ENCODE peak calls at places on chromosomes 6 and 20, in eight cellular contexts. I is cardiac muscle cell; L is CD8-positive, alpha-beta memory T cell; C is GM23248; R is fibroblast of lung; D is CD4-positive, CD25-positive, alpha-beta regulatory T cell; M is K562; Q is A673. E is an unnamed sample.

GRCh38 chr6:42784739-42785498 is 3.1 kb downstream of the BICRAL start:
- DNase-seq in D (no peak), L (no peak), C (peak), Q (no peak), I (no peak), M (no peak), R (no peak), E (no peak)

GRCh38 chr20:16284385-16285100 is 288.7 kb downstream of the KIF16B start:
- DNase-seq in D (no peak), I (no peak), M (no peak), C (no peak), R (no peak), L (no peak), Q (no peak), E (no peak)

GRCh38 chr6:30329331-30329730 is 2.6 kb downstream of the TRIM39 start:
- DNase-seq in R (no peak), I (no peak), L (no peak), M (no peak), C (no peak), Q (no peak), D (no peak), E (no peak)

GRCh38 chr6:154925130-154925529 is 70.0 kb upstream of the TIAM2 start:
- DNase-seq in Q (no peak), M (no peak), D (no peak), L (no peak), I (no peak), C (no peak), R (no peak), E (no peak)

GRCh38 chr6:35919827-35920751 is 809 bp downstream of the SRPK1 start:
- DNase-seq in I (peak), R (peak), C (peak), D (peak), Q (peak), L (peak), M (peak), E (no peak)

GRCh38 chr6:6972456-6972855 is 135.3 kb upstream of the RREB1 start:
- DNase-seq in C (peak), R (peak), L (no peak), I (no peak), D (no peak), Q (no peak), M (peak), E (no peak)

GRCh38 chr6:160036790-160037206 is 67.9 kb downstream of the IGF2R start:
- DNase-seq in C (peak), L (no peak), Q (no peak), I (no peak), D (no peak), R (peak), M (no peak), E (no peak)

GRCh38 chr20:17634666-17635319 is 47.2 kb downstream of the RRBP1 start:
- DNase-seq in C (no peak), M (no peak), I (no peak), R (no peak), D (no peak), L (no peak), Q (no peak), E (no peak)

GRCh38 chr20:57508831-57509230 is 16.1 kb downstream of the CTCFL start:
- DNase-seq in D (no peak), R (no peak), M (no peak), C (no peak), I (no peak), Q (no peak), L (no peak), E (no peak)

GRCh38 chr20:37296371-37296770 is 6.9 kb downstream of the MANBAL start:
- DNase-seq in M (no peak), C (no peak), R (no peak), I (no peak), Q (no peak), D (no peak), L (no peak), E (no peak)

GRCh38 chr20:25306991-25307903 is 59.4 kb downstream of the PYGB start:
- DNase-seq in Q (no peak), R (no peak), M (no peak), I (no peak), L (no peak), C (no peak), D (no peak), E (no peak)

GRCh38 chr6:16199792-16200191 is 38.6 kb upstream of the GMPR start:
- DNase-seq in L (no peak), R (no peak), D (no peak), I (peak), M (no peak), C (no peak), Q (no peak), E (peak)

GRCh38 chr6:128310061-128310460 is 210.3 kb downstream of the PTPRK start:
- DNase-seq in I (no peak), M (no peak), Q (no peak), C (no peak), D (no peak), L (no peak), R (peak), E (no peak)

GRCh38 chr20:25286917-25287316 is 39.0 kb downstream of the PYGB start:
- DNase-seq in C (no peak), I (no peak), M (no peak), D (no peak), L (no peak), Q (no peak), R (no peak), E (no peak)

GRCh38 chr20:33019465-33020277 is 11.8 kb upstream of the BPIFB6 start:
- DNase-seq in D (no peak), R (no peak), M (no peak), C (no peak), L (no peak), Q (no peak), I (no peak), E (no peak)

GRCh38 chr20:51091564-51092195 is 68.8 kb upstream of the KCNG1 start:
- DNase-seq in C (no peak), L (no peak), I (no peak), R (no peak), M (no peak), Q (no peak), D (no peak), E (no peak)

GRCh38 chr6:7813193-7813592 is 87.3 kb downstream of the BMP6 start:
- DNase-seq in D (no peak), Q (no peak), L (no peak), R (no peak), I (no peak), C (no peak), M (no peak), E (no peak)

GRCh38 chr20:57450419-57450818 is 59.2 kb downstream of the RBM38 start:
- DNase-seq in L (no peak), M (peak), R (peak), D (no peak), C (peak), Q (no peak), I (no peak), E (no peak)

GRCh38 chr20:59724457-59725366 is 120.4 kb downstream of the PHACTR3 start:
- DNase-seq in I (no peak), R (no peak), D (no peak), M (no peak), Q (no peak), L (no peak), C (no peak), E (no peak)

GRCh38 chr6:154593122-154593521 is 82.6 kb upstream of the CNKSR3 start:
- DNase-seq in Q (no peak), C (no peak), D (no peak), M (peak), L (no peak), R (peak), I (peak), E (no peak)

GRCh38 chr6:43070028-43070632 is 6.0 kb upstream of the PTK7 start:
- DNase-seq in D (peak), I (peak), Q (peak), L (no peak), R (peak), M (peak), C (peak), E (no peak)

GRCh38 chr20:54133434-54134427 is 40.1 kb downstream of the CYP24A1 start:
- DNase-seq in R (peak), C (peak), I (no peak), D (no peak), L (no peak), Q (no peak), M (no peak), E (no peak)
- H3K27ac ChIP-seq in R (peak), C (peak), I (no peak), D (no peak), L (no peak), Q (no peak), M (no peak), E (peak)

DNA sequence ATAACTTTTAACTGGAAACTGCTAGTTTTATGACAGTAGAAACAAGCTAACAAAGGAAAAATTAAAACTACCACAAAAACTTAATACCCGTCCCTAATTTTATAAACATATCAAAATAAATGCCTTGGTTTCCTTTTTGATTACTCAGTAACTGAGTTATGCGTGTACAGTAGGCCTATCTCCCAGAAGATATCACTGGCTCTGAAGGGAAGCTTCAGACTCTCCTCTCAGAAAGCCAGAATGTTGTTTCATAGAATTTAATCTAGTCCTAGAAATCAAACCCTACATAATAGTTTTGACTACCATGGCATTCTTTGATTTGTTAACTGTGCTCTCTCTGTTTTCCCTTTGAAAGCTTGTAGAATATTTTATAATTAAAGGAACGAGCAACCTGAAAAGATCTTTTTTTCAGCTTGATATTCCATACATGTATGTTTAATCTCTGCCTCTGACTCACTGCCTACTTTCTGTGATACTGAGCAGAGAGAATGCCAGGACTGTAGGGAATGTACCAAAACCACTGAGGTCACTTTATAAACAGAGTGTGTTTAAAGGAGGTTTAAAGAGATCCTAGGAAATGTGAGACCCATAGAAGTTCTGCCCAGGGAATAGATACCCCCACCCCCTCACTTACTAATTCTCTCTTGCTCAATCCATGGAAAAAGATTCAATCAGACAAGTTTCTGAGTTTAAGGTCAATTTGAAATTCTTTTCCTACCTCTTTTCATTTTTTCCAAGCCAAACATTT is 311.5 kb downstream of the HDGFL1 start:
- DNase-seq in Q (peak), L (no peak), I (peak), R (peak), C (peak), M (no peak), D (no peak), E (no peak)
- H3K27ac ChIP-seq in Q (no peak), L (no peak), I (peak), R (peak), C (peak), M (no peak), D (no peak), E (peak)

GRCh38 chr6:68658338-68658737 is 23.3 kb downstream of the ADGRB3 start:
- DNase-seq in R (no peak), D (no peak), L (no peak), M (no peak), I (no peak), C (no peak), Q (no peak), E (no peak)
- H3K27ac ChIP-seq in R (no peak), D (no peak), L (no peak), M (peak), I (no peak), C (no peak), Q (no peak), E (no peak)

DNA sequence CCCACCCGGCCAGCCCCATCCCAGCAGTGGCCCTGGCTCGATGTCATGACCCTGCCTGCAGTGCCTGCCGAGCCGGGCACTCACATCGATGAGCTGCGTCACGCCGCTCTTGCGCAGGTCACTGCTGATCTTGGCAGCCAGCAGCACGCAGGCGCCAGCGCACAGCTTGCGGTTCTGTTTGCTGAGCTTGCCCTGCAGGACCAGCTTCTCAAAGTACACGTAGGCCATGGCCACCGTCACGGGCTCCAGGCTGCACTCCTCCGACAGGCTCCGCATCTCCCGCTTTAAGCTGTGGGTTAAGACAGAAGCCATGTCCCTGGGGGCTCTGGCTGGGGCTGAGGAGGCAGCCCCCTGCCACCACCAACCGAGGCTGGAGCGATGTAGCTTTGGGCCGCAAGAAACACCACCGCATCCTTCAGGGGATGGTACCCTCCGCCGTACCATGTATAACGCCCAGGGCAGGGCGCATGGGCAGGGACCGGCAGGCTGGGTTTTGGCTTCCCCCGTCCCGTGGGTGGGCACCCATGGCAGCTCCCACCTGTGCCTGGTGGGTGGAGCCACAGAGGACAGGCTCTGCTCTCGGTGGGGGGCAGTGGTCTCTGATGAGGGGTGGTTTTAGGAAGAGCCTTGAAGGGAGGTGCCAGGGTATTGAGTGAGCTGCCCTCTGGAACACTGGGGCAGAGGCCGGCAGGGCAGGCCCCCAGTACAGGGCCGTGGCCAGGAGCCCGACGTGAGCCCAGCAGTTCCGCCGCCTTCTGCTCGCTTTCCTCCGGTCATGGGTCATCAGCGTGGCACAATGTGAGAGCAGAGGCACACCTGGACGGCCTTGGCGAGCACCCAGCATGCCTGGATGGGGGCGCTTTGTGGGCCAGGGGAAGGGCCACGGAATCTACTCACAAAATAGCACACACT is 4.5 kb downstream of the RPS21 start:
- DNase-seq in I (no peak), R (no peak), M (no peak), L (no peak), C (no peak), D (no peak), Q (no peak), E (no peak)
- H3K27ac ChIP-seq in I (no peak), R (no peak), M (no peak), L (no peak), C (no peak), D (no peak), Q (no peak), E (no peak)

GRCh38 chr6:14915888-14916832 is 329.7 kb upstream of the JARID2 start:
- DNase-seq in D (no peak), Q (no peak), C (no peak), I (no peak), L (no peak), R (no peak), M (no peak), E (no peak)
- H3K27ac ChIP-seq in D (no peak), Q (no peak), C (no peak), I (peak), L (no peak), R (no peak), M (no peak), E (no peak)

GRCh38 chr6:51415501-51415900 is 596.8 kb downstream of the TFAP2B start:
- DNase-seq in D (no peak), M (no peak), R (no peak), Q (no peak), C (no peak), L (no peak), I (no peak), E (no peak)
- H3K27ac ChIP-seq in D (no peak), M (no peak), R (no peak), Q (no peak), C (no peak), L (no peak), I (no peak), E (no peak)

DNA sequence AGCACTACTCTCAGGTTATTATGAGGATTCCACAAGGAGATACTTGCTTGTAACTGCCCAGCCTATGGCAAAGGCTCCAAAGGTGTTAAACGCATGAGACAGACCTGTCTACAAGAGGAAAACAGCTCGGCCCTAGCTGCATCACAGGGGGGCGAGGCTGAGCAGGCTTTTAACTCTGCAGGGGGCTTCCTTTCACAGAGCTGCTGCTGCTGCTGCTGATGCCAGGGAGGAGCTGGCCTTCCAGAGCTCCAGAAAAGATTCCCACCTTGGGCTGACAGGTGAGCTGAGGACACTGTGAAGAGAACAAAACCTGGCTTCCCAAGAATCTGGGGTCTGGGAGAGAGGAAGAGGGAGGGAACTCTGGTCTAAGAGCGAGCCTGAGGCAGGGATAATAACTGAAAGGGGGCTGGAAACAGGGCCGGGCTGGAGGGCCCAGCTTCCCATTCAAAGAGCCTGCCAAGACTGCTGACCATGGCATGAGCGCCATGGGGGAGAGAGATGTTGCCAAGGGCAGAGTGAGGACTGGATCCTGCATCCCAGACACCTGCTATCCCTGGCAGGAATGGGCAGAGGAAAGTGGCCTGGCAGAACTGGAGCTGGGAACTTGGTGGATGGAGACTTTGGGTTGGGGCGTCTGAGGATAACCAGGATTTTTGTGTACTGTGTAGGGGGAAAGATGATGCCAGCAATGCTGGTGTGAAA is 211.1 kb upstream of the LRFN2 start:
- DNase-seq in C (no peak), Q (no peak), M (no peak), R (no peak), L (no peak), I (no peak), D (no peak), E (no peak)
- H3K27ac ChIP-seq in C (no peak), Q (no peak), M (no peak), R (no peak), L (no peak), I (no peak), D (no peak), E (no peak)

DNA sequence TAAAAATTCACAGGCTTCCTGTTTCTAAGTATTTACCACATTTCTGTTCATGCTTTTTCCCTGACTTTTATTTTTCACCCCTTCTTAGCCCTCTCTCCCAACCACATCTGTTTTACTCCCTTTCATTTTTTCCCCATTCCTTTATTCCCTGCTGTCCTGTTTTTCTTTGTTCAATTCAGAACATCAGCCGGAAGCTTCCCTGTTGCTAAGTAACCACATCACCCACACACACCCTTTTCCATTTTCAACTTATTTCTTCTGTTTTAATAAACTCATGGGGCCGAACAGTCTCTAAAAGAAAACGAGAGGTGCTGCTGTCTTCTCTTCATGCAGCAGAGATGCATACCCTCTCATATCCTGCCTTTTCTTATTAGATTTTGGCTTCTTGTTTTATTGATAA is 53.5 kb upstream of the CEP85L start:
- DNase-seq in Q (peak), M (no peak), D (no peak), I (no peak), R (no peak), L (no peak), C (peak), E (no peak)
- H3K27ac ChIP-seq in Q (no peak), M (no peak), D (peak), I (no peak), R (no peak), L (no peak), C (no peak), E (no peak)

DNA sequence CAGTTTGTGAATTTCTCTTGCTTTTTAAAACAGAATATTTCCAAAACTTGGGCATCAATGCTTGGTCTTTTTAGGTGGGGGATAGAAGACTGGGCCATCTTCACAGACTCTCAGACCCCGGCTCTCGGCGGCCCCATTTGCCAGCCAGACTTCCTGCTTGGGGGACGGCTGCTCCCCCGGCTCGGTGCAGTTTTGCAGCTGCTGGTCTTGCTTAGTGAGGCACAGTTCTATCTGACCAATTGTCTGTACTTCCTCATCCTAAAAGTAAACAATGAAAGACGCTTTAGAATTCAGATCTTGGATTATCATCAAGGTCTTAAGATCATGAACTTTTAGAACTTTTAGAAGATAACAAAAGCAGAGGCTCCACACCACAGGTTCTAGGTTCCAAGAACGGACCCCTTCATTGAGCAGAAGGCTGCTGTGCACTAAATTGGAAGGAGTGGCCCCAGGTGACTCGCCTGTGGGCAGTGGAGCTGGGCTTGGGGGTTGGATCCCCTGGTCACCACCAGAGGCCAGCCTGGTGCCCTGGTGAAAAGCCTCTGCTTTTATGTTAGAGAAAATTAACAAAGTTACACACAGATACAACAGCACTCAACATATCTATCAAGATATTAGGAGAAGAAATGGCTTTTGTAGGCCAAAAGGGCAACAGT is 26.7 kb downstream of the RNASET2 start:
- DNase-seq in D (no peak), C (no peak), I (no peak), L (no peak), M (no peak), Q (no peak), R (no peak), E (peak)
- H3K27ac ChIP-seq in D (no peak), C (no peak), I (no peak), L (peak), M (no peak), Q (no peak), R (no peak), E (no peak)

GRCh38 chr6:22025468-22026159 is 271.2 kb downstream of the PRL start:
- DNase-seq in L (no peak), M (peak), D (no peak), I (peak), C (peak), R (peak), Q (peak), E (no peak)
- H3K27ac ChIP-seq in L (peak), M (peak), D (no peak), I (peak), C (no peak), R (no peak), Q (peak), E (peak)

E was measured in vagina.